ENCODE peak calls at places on chromosomes 12 and 14, in eight cellular contexts. W, Y, J, Q, G, Z, T and O are unnamed samples. For H3K9me3, the result is how much of the 10 kb centered on the place peaks cover.

GRCh38 chr12:26648584-26648983 is 184.4 kb downstream of the ITPR2 start:
- DNase-seq in W (peak), Y (no peak), J (no peak), Q (no peak), G (no peak), Z (no peak), T (peak), O (peak)

GRCh38 chr12:55619352-55620138 is 17.1 kb upstream of the OR10P1 start:
- DNase-seq in W (peak), Y (no peak), J (peak), Q (peak), G (no peak), Z (no peak), T (peak), O (peak)

GRCh38 chr14:104570869-104571635 is 8.5 kb upstream of the C14orf180 start:
- DNase-seq in W (no peak), Y (no peak), J (no peak), Q (no peak), G (no peak), Z (no peak), T (no peak), O (no peak)

GRCh38 chr14:24130717-24131548 is 474 bp downstream of the FITM1 start:
- DNase-seq in W (no peak), Y (no peak), J (peak), Q (no peak), G (no peak), Z (no peak), T (no peak), O (no peak)

GRCh38 chr12:49298160-49298559 is 3.2 kb downstream of the PRPH start:
- DNase-seq in W (no peak), Y (no peak), J (peak), Q (no peak), G (no peak), Z (no peak), T (no peak), O (no peak)

GRCh38 chr14:54769955-54770863 is 132.4 kb downstream of the GCH1 start:
- DNase-seq in W (no peak), Y (no peak), J (no peak), Q (no peak), G (no peak), Z (no peak), T (no peak), O (no peak)

GRCh38 chr12:51868821-51869489 is 18.9 kb upstream of the ANKRD33 start:
- DNase-seq in W (no peak), Y (no peak), J (peak), Q (peak), G (no peak), Z (no peak), T (no peak), O (no peak)

GRCh38 chr14:73465833-73466532 is 7.6 kb upstream of the NUMB start:
- DNase-seq in W (peak), Y (no peak), J (no peak), Q (no peak), G (no peak), Z (no peak), T (no peak), O (no peak)

GRCh38 chr12:23303821-23304220 is 645.6 kb downstream of the SOX5 start:
- DNase-seq in W (no peak), Y (no peak), J (no peak), Q (no peak), G (no peak), Z (no peak), T (no peak), O (no peak)

GRCh38 chr12:99130808-99131538 is 485.9 kb downstream of the APAF1 start:
- DNase-seq in W (peak), Y (no peak), J (no peak), Q (no peak), G (no peak), Z (no peak), T (no peak), O (no peak)

GRCh38 chr12:10636611-10637010 is 23.2 kb upstream of the MAGOHB start:
- DNase-seq in W (no peak), Y (no peak), J (no peak), Q (no peak), G (no peak), Z (no peak), T (peak), O (no peak)

DNA sequence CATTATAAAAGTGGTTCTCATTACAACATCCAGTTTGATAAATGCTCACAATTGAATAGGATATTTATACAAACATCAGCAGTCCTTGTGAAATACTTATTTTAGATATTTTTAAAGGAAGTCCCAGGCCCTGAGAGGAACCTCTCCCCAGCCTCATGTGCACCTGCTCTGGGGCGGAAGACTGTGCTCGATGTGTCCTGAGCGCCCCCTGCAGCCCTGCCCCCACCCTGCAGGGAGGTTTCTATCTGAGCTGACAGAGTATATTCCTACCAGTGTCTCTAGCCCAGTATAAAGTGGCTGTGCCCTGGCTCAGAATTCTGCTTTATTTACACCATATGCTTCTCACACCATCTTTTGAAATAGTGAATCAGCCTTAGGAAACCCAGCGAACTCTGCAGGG is 1349.1 kb downstream of the TMEM121 start:
- DNase-seq in W (no peak), Y (no peak), J (no peak), Q (peak), G (no peak), Z (no peak), T (no peak), O (no peak)
- H3K9me3 ChIP-seq in W (under half), Y (under half), J (under half), Q (under half), G (under half), Z (under half), T (under half), O (under half)

GRCh38 chr12:54028324-54029201 is at the start of gene HOXC6:
- DNase-seq in W (peak), Y (no peak), J (peak), Q (peak), G (no peak), Z (no peak), T (no peak), O (no peak)
- H3K4me3 ChIP-seq in W (peak), Y (peak), J (peak), Q (peak), G (peak), Z (peak), T (no peak), O (no peak)

DNA sequence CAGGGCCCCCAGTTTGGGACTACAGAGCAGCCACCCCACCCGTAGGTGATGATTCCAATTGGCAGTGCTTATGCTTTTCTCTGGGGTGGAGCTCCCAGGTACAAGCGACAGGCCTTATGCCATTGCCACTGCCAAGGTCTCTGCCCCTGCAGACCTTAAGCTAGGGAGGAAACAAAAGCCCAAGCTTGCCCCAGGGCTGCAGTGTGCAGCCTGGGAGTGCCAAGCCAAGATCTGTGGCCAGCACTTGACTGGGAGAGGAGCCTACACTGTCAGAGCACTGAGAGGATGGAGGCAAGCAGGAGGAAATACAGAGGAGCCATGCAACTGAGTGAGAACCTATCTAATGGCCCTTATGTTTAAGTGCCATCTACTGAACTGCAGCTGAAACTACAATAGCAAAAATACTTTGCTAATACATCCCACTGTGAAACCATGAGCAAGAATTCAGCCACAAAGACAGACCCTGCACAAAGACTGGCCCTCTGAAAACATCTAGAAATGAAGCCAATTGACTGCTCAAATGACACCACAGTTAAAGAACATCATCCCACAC is 17.7 kb upstream of the ASCL1 start:
- DNase-seq in W (no peak), Y (no peak), J (no peak), Q (no peak), G (no peak), Z (no peak), T (no peak), O (no peak)
- TF ChIP-seq CTCF in W (no peak), Y (no peak), J (no peak), Q (peak), G (no peak), Z (no peak), T (no peak), O (no peak)

GRCh38 chr12:7169951-7170350 is 19.5 kb upstream of the PEX5 start:
- DNase-seq in W (no peak), Y (no peak), J (no peak), Q (no peak), G (no peak), Z (no peak), T (no peak), O (no peak)
- H3K9me3 ChIP-seq in W (under half), Y (under half), J (under half), Q (half or more), G (under half), Z (under half), T (half or more), O (under half)

GRCh38 chr12:97805086-97805485 is 342.5 kb downstream of the RMST start:
- DNase-seq in W (no peak), Y (no peak), J (no peak), Q (no peak), G (no peak), Z (no peak), T (no peak), O (no peak)

GRCh38 chr12:97801471-97802045 is 339.0 kb downstream of the RMST start:
- DNase-seq in W (no peak), Y (no peak), J (no peak), Q (no peak), G (no peak), Z (no peak), T (no peak), O (no peak)

DNA sequence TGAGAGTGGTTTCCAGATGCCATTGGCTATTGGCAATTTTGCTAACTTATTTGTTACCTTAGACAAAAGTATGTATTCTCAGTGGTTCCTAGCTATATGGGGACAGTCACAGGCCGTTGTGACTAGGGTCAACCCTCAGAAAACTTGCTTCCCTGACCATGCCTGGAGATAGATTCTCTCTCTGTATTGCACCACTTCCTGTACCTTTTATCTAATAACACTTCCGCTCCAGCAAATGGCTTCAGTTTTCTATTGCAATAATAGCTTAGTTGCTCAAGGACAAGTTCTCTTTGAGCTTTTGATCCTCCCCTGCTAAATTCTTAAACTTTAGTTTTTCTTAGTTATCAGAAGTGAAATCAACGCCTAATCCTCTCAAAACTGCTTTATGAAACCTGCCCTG is 338.0 kb downstream of the RMST start:
- DNase-seq in W (no peak), Y (no peak), J (no peak), Q (no peak), G (no peak), Z (no peak), T (no peak), O (no peak)
- H3K4me3 ChIP-seq in W (no peak), Y (no peak), J (no peak), Q (no peak), G (no peak), Z (no peak), T (no peak), O (no peak)